ENCODE peak calls at places on chromosomes 7 and 10, in ten cellular contexts. One of them, this sample, is unnamed.

GRCh38 chr10:23980054-23980453 is 228.9 kb upstream of the KIAA1217 start:
- DNase-seq in breast epithelium: no peak
- DNase-seq in tibial nerve: no peak
- DNase-seq in endothelial cell of umbilical vein: no peak
- DNase-seq in uterus: no peak
- DNase-seq in transverse colon: no peak
- DNase-seq in heart left ventricle: no peak
- DNase-seq in HCT116: no peak
- DNase-seq in A549: no peak
- DNase-seq in GM12878: no peak
- DNase-seq in this sample: no peak

GRCh38 chr10:78211476-78212110 is 177.9 kb downstream of the RPS24 start:
- DNase-seq in heart left ventricle: no peak
- DNase-seq in uterus: no peak
- DNase-seq in tibial nerve: no peak
- DNase-seq in A549: peak
- DNase-seq in HCT116: peak
- DNase-seq in GM12878: no peak
- DNase-seq in transverse colon: no peak
- DNase-seq in breast epithelium: no peak
- DNase-seq in endothelial cell of umbilical vein: peak
- DNase-seq in this sample: no peak

GRCh38 chr7:20598479-20599419 is 16.7 kb upstream of the ABCB5 start:
- DNase-seq in breast epithelium: no peak
- DNase-seq in tibial nerve: no peak
- DNase-seq in heart left ventricle: no peak
- DNase-seq in HCT116: peak
- DNase-seq in uterus: no peak
- DNase-seq in A549: peak
- DNase-seq in endothelial cell of umbilical vein: peak
- DNase-seq in transverse colon: no peak
- DNase-seq in GM12878: peak
- DNase-seq in this sample: no peak

GRCh38 chr10:130203626-130204025 is 67.4 kb downstream of the GLRX3 start:
- DNase-seq in GM12878: no peak
- DNase-seq in tibial nerve: no peak
- DNase-seq in heart left ventricle: no peak
- DNase-seq in transverse colon: no peak
- DNase-seq in uterus: no peak
- DNase-seq in HCT116: no peak
- DNase-seq in breast epithelium: no peak
- DNase-seq in endothelial cell of umbilical vein: no peak
- DNase-seq in A549: no peak
- DNase-seq in this sample: no peak

GRCh38 chr7:110774066-110774465 is 316.9 kb upstream of the LRRN3 start:
- DNase-seq in heart left ventricle: no peak
- DNase-seq in endothelial cell of umbilical vein: no peak
- DNase-seq in HCT116: no peak
- DNase-seq in GM12878: no peak
- DNase-seq in uterus: no peak
- DNase-seq in A549: no peak
- DNase-seq in tibial nerve: no peak
- DNase-seq in transverse colon: no peak
- DNase-seq in breast epithelium: no peak
- DNase-seq in this sample: no peak

GRCh38 chr10:35784751-35785150 is 142.7 kb upstream of the FZD8 start:
- DNase-seq in tibial nerve: no peak
- DNase-seq in endothelial cell of umbilical vein: no peak
- DNase-seq in breast epithelium: peak
- DNase-seq in transverse colon: no peak
- DNase-seq in heart left ventricle: no peak
- DNase-seq in HCT116: no peak
- DNase-seq in GM12878: no peak
- DNase-seq in A549: no peak
- DNase-seq in uterus: no peak
- DNase-seq in this sample: no peak

GRCh38 chr7:46072722-46073121 is 151.7 kb upstream of the IGFBP3 start:
- DNase-seq in breast epithelium: no peak
- DNase-seq in uterus: no peak
- DNase-seq in tibial nerve: no peak
- DNase-seq in GM12878: peak
- DNase-seq in heart left ventricle: no peak
- DNase-seq in HCT116: no peak
- DNase-seq in A549: no peak
- DNase-seq in transverse colon: no peak
- DNase-seq in endothelial cell of umbilical vein: no peak
- DNase-seq in this sample: no peak

GRCh38 chr10:34918896-34919295 is 103.8 kb upstream of the PARD3 start:
- DNase-seq in breast epithelium: no peak
- DNase-seq in heart left ventricle: no peak
- DNase-seq in GM12878: no peak
- DNase-seq in tibial nerve: no peak
- DNase-seq in A549: no peak
- DNase-seq in endothelial cell of umbilical vein: no peak
- DNase-seq in uterus: no peak
- DNase-seq in HCT116: no peak
- DNase-seq in transverse colon: no peak
- DNase-seq in this sample: no peak

GRCh38 chr10:131453772-131454634 is 142.5 kb upstream of the TCERG1L start:
- DNase-seq in breast epithelium: no peak
- DNase-seq in HCT116: peak
- DNase-seq in transverse colon: peak
- DNase-seq in endothelial cell of umbilical vein: no peak
- DNase-seq in GM12878: no peak
- DNase-seq in tibial nerve: peak
- DNase-seq in A549: no peak
- DNase-seq in uterus: no peak
- DNase-seq in heart left ventricle: peak
- DNase-seq in this sample: no peak

GRCh38 chr10:14184841-14185500 is 145.8 kb downstream of the FRMD4A start:
- DNase-seq in HCT116: no peak
- DNase-seq in tibial nerve: no peak
- DNase-seq in GM12878: peak
- DNase-seq in transverse colon: peak
- DNase-seq in breast epithelium: no peak
- DNase-seq in heart left ventricle: no peak
- DNase-seq in A549: no peak
- DNase-seq in uterus: no peak
- DNase-seq in endothelial cell of umbilical vein: peak
- DNase-seq in this sample: no peak

GRCh38 chr7:54546081-54546985 is 4.2 kb downstream of the VSTM2A start:
- DNase-seq in breast epithelium: no peak
- DNase-seq in uterus: no peak
- DNase-seq in endothelial cell of umbilical vein: peak
- DNase-seq in GM12878: no peak
- DNase-seq in heart left ventricle: no peak
- DNase-seq in tibial nerve: no peak
- DNase-seq in transverse colon: peak
- DNase-seq in A549: peak
- DNase-seq in HCT116: no peak
- DNase-seq in this sample: no peak

GRCh38 chr7:23852135-23852534 is 142.1 kb downstream of the STK31 start:
- DNase-seq in HCT116: no peak
- DNase-seq in endothelial cell of umbilical vein: no peak
- DNase-seq in heart left ventricle: no peak
- DNase-seq in uterus: no peak
- DNase-seq in GM12878: no peak
- DNase-seq in A549: no peak
- DNase-seq in tibial nerve: no peak
- DNase-seq in breast epithelium: no peak
- DNase-seq in transverse colon: no peak
- DNase-seq in this sample: no peak

GRCh38 chr7:1695800-1696454 is 25.9 kb downstream of the ELFN1 start:
- DNase-seq in transverse colon: no peak
- DNase-seq in tibial nerve: peak
- DNase-seq in HCT116: no peak
- DNase-seq in breast epithelium: no peak
- DNase-seq in GM12878: no peak
- DNase-seq in uterus: peak
- DNase-seq in heart left ventricle: peak
- DNase-seq in endothelial cell of umbilical vein: no peak
- DNase-seq in A549: no peak
- DNase-seq in this sample: no peak

GRCh38 chr10:96130326-96130758 is 245 bp downstream of the ZNF518A start:
- DNase-seq in endothelial cell of umbilical vein: peak
- DNase-seq in breast epithelium: no peak
- DNase-seq in transverse colon: peak
- DNase-seq in GM12878: no peak
- DNase-seq in HCT116: no peak
- DNase-seq in tibial nerve: no peak
- DNase-seq in uterus: peak
- DNase-seq in A549: peak
- DNase-seq in heart left ventricle: peak
- DNase-seq in this sample: peak

DNA sequence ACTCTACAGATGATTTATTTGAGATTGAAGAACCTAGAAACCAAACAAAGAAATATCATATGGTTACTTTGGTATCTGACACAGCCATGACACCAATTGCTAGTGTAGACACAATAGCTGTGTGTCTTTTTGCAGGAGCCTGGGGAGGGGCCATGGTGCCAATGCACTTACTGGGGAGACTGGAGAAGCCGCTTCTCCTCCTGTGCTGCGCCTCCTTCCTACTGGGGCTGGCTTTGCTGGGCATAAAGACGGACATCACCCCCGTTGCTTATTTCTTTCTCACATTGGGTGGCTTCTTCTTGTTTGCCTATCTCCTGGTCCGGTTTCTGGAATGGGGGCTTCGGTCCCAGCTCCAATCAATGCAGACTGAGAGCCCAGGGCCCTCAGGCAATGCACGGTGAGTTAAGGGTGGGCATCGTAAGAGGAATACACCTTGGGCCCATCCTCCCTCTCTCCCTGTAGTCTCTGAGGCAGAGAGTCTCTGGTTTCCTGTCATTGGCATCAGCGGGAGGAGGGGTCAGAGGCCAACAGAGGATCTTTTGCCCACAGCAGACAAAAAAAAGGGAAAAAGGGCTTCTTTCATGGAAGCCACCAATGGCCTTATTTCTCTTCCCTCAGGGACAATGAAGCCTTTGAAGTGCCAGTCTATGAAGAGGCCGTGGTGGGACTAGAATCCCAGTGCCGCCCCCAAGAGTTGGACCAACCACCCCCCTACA is 1.2 kb downstream of the TMEM139 start:
- DNase-seq in A549: no peak
- DNase-seq in transverse colon: no peak
- DNase-seq in GM12878: no peak
- DNase-seq in uterus: no peak
- DNase-seq in heart left ventricle: no peak
- DNase-seq in breast epithelium: no peak
- DNase-seq in endothelial cell of umbilical vein: no peak
- DNase-seq in tibial nerve: no peak
- DNase-seq in HCT116: no peak
- DNase-seq in this sample: no peak
- H3K4me3 ChIP-seq in A549: no peak
- H3K4me3 ChIP-seq in transverse colon: no peak
- H3K4me3 ChIP-seq in GM12878: no peak
- H3K4me3 ChIP-seq in uterus: no peak
- H3K4me3 ChIP-seq in heart left ventricle: no peak
- H3K4me3 ChIP-seq in breast epithelium: no peak
- H3K4me3 ChIP-seq in endothelial cell of umbilical vein: no peak
- H3K4me3 ChIP-seq in tibial nerve: no peak
- H3K4me3 ChIP-seq in HCT116: peak
- H3K4me3 ChIP-seq in this sample: no peak

DNA sequence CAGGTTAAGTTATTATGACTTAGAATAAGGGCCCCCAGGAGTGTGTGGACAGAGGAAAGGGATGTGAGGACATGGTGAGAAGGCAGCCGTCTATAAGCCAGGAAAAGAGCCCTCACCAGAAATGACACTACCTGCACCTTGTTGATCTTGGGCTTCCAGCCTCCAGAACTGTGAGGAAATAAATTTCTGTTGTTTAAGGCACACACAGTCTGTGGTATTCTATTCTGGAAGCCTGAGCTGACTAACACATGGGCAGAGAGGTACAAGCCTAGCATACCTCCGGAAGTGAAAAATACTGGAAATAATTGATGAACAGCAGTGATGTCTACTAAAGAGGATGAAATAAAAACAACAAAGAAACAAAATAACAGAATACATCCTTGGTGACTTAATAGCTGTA is 46.1 kb upstream of the GRB10 start:
- DNase-seq in A549: no peak
- DNase-seq in tibial nerve: no peak
- DNase-seq in HCT116: no peak
- DNase-seq in heart left ventricle: no peak
- DNase-seq in uterus: no peak
- DNase-seq in GM12878: no peak
- DNase-seq in breast epithelium: no peak
- DNase-seq in transverse colon: no peak
- DNase-seq in endothelial cell of umbilical vein: no peak
- DNase-seq in this sample: no peak
- H3K27ac ChIP-seq in A549: no peak
- H3K27ac ChIP-seq in tibial nerve: no peak
- H3K27ac ChIP-seq in HCT116: no peak
- H3K27ac ChIP-seq in heart left ventricle: no peak
- H3K27ac ChIP-seq in uterus: no peak
- H3K27ac ChIP-seq in GM12878: no peak
- H3K27ac ChIP-seq in breast epithelium: no peak
- H3K27ac ChIP-seq in transverse colon: no peak
- H3K27ac ChIP-seq in endothelial cell of umbilical vein: peak
- H3K27ac ChIP-seq in this sample: no peak

DNA sequence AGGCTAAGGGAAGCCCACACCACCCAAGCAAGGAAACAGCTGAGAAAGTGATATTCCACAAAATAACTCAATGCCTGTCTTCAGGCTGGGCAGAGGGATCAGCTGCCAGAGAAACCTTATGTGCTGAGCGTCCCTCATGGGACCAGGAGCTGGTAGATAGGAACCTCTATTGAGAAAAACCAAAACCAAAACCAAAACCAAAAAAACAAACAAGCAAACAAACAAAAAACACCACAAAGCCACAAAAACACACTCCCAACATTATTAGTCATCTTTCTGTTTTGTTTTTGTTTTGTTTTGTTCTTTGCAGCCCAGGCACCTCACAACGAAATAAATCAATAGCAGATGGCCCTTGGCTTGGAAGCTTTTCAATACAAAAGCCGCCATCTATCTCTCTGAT is 760.8 kb upstream of the CELF2 start:
- DNase-seq in GM12878: no peak
- DNase-seq in HCT116: no peak
- DNase-seq in transverse colon: no peak
- DNase-seq in uterus: no peak
- DNase-seq in breast epithelium: no peak
- DNase-seq in heart left ventricle: no peak
- DNase-seq in A549: no peak
- DNase-seq in tibial nerve: no peak
- DNase-seq in endothelial cell of umbilical vein: no peak
- DNase-seq in this sample: no peak
- TF ChIP-seq POLR2A in GM12878: no peak
- TF ChIP-seq POLR2A in HCT116: no peak
- TF ChIP-seq POLR2A in transverse colon: no peak
- TF ChIP-seq POLR2A in uterus: no peak
- TF ChIP-seq POLR2A in breast epithelium: no peak
- TF ChIP-seq POLR2A in heart left ventricle: no peak
- TF ChIP-seq POLR2A in A549: no peak
- TF ChIP-seq POLR2A in tibial nerve: no peak
- TF ChIP-seq POLR2A in endothelial cell of umbilical vein: no peak
- TF ChIP-seq POLR2A in this sample: no peak

DNA sequence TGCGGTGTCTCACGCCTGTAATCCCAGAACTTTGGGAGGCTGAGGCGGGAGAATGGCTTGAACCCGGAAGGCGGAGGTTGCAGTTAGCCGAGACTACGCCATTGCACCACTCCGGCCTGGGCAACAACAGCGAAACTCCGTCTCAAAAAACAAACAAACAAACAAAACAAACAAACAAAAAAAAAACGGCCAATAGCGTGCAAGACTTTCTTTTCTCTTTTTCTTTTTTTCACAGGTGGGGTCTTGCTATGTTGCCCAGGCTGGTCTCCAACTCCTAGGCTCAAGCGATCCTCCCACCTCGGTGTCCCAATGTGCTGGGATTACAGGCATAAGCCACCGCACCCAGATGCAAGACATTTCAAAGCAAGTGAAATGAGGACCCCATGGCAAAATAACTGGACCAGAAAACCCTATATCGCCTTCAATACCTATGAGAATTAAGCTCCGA is 1.6 kb downstream of the PSAP start:
- DNase-seq in A549: no peak
- DNase-seq in tibial nerve: no peak
- DNase-seq in HCT116: no peak
- DNase-seq in endothelial cell of umbilical vein: no peak
- DNase-seq in GM12878: no peak
- DNase-seq in breast epithelium: no peak
- DNase-seq in uterus: no peak
- DNase-seq in transverse colon: no peak
- DNase-seq in heart left ventricle: no peak
- DNase-seq in this sample: no peak
- H3K4me3 ChIP-seq in A549: peak
- H3K4me3 ChIP-seq in tibial nerve: peak
- H3K4me3 ChIP-seq in HCT116: no peak
- H3K4me3 ChIP-seq in endothelial cell of umbilical vein: peak
- H3K4me3 ChIP-seq in GM12878: peak
- H3K4me3 ChIP-seq in breast epithelium: peak
- H3K4me3 ChIP-seq in uterus: peak
- H3K4me3 ChIP-seq in transverse colon: no peak
- H3K4me3 ChIP-seq in heart left ventricle: peak
- H3K4me3 ChIP-seq in this sample: peak

This sample was measured in suprapubic skin.